ENCODE peak calls at places on chromosome 4, in nine cellular contexts. Z is psoas muscle, O is endothelial cell, D is tibial artery, E is AG09309, N is GM12864, M is HFF-Myc, B is cardiac muscle cell, H is Panc1. X is an unnamed sample.

GRCh38 chr4:108361886-108362285 is 193.2 kb upstream of the LEF1 start:
- DNase-seq in Z (no peak), O (no peak), D (no peak), E (no peak), N (no peak), M (no peak), B (no peak), H (no peak), X (no peak)

GRCh38 chr4:164357957-164358356 is 396.0 kb upstream of the SMIM31 start:
- DNase-seq in Z (no peak), O (no peak), D (no peak), E (no peak), N (no peak), M (no peak), B (no peak), H (no peak), X (no peak)

GRCh38 chr4:186701273-186701672 is 22.4 kb downstream of the FAT1 start:
- DNase-seq in Z (peak), O (no peak), D (peak), E (no peak), N (no peak), M (no peak), B (peak), H (no peak), X (no peak)

GRCh38 chr4:88793473-88793872 is 95.8 kb upstream of the NAP1L5 start:
- DNase-seq in Z (no peak), O (no peak), D (no peak), E (no peak), N (no peak), M (no peak), B (no peak), H (no peak), X (no peak)

GRCh38 chr4:166602068-166602467 is 632.2 kb downstream of the SPOCK3 start:
- DNase-seq in Z (peak), O (no peak), D (no peak), E (no peak), N (no peak), M (no peak), B (no peak), H (no peak), X (no peak)

GRCh38 chr4:156538210-156538609 is 433.4 kb downstream of the PDGFC start:
- DNase-seq in Z (no peak), O (no peak), D (no peak), E (no peak), N (no peak), M (no peak), B (no peak), H (no peak), X (no peak)

GRCh38 chr4:159179310-159179958 is 76.6 kb downstream of the RAPGEF2 start:
- DNase-seq in Z (no peak), O (no peak), D (no peak), E (no peak), N (no peak), M (no peak), B (no peak), H (no peak), X (no peak)

GRCh38 chr4:17260395-17260907 is 251.4 kb downstream of the QDPR start:
- DNase-seq in Z (no peak), O (no peak), D (no peak), E (no peak), N (no peak), M (no peak), B (no peak), H (no peak), X (no peak)

GRCh38 chr4:51885371-51885770 is 42.4 kb downstream of the DCUN1D4 start:
- DNase-seq in Z (no peak), O (peak), D (no peak), E (no peak), N (no peak), M (peak), B (peak), H (no peak), X (no peak)

GRCh38 chr4:31141141-31141811 is 421.1 kb downstream of the PCDH7 start:
- DNase-seq in Z (no peak), O (no peak), D (no peak), E (no peak), N (no peak), M (no peak), B (no peak), H (no peak), X (no peak)

GRCh38 chr4:37903901-37904300 is 13.0 kb downstream of the TBC1D1 start:
- DNase-seq in Z (no peak), O (no peak), D (no peak), E (no peak), N (no peak), M (no peak), B (no peak), H (no peak), X (no peak)

GRCh38 chr4:17647927-17648326 is 33.5 kb downstream of the MED28 start:
- DNase-seq in Z (no peak), O (no peak), D (no peak), E (no peak), N (no peak), M (no peak), B (no peak), H (no peak), X (no peak)

GRCh38 chr4:87506974-87507701 is 22.0 kb downstream of the SPARCL1 start:
- DNase-seq in Z (no peak), O (no peak), D (no peak), E (peak), N (no peak), M (no peak), B (peak), H (no peak), X (peak)

GRCh38 chr4:142293536-142293935 is 552.6 kb downstream of the INPP4B start:
- DNase-seq in Z (no peak), O (no peak), D (no peak), E (no peak), N (no peak), M (no peak), B (peak), H (no peak), X (no peak)

GRCh38 chr4:7828926-7829325 is 110.7 kb downstream of the AFAP1 start:
- DNase-seq in Z (no peak), O (no peak), D (no peak), E (peak), N (no peak), M (no peak), B (peak), H (no peak), X (no peak)

GRCh38 chr4:48112017-48112667 is 21.9 kb downstream of the TXK start:
- DNase-seq in Z (no peak), O (no peak), D (no peak), E (no peak), N (no peak), M (no peak), B (no peak), H (no peak), X (no peak)

GRCh38 chr4:1172971-1173757 is 781 bp upstream of the SPON2 start:
- DNase-seq in Z (peak), O (no peak), D (peak), E (peak), N (no peak), M (no peak), B (peak), H (no peak), X (peak)

GRCh38 chr4:17811078-17811603 is 362 bp downstream of the NCAPG start:
- DNase-seq in Z (peak), O (no peak), D (no peak), E (no peak), N (no peak), M (no peak), B (no peak), H (no peak), X (no peak)

GRCh38 chr4:39609454-39609911 is 29.2 kb downstream of the SMIM14 start:
- DNase-seq in Z (no peak), O (no peak), D (no peak), E (no peak), N (peak), M (no peak), B (no peak), H (no peak), X (no peak)

GRCh38 chr4:38092701-38093100 is 132.5 kb downstream of the PTTG2 start:
- DNase-seq in Z (no peak), O (no peak), D (no peak), E (no peak), N (no peak), M (no peak), B (peak), H (no peak), X (no peak)

GRCh38 chr4:17155486-17155885 is 257.0 kb upstream of the LDB2 start:
- DNase-seq in Z (no peak), O (no peak), D (no peak), E (no peak), N (no peak), M (no peak), B (peak), H (no peak), X (no peak)

GRCh38 chr4:128600996-128601857 is 208.3 kb upstream of the JADE1 start:
- DNase-seq in Z (peak), O (no peak), D (peak), E (peak), N (no peak), M (peak), B (peak), H (peak), X (peak)

GRCh38 chr4:5812506-5813229 is 80.2 kb downstream of the CRMP1 start:
- DNase-seq in Z (no peak), O (peak), D (peak), E (peak), N (peak), M (peak), B (peak), H (no peak), X (peak)

GRCh38 chr4:169115897-169116254 is 105.8 kb upstream of the CBR4 start:
- DNase-seq in Z (no peak), O (no peak), D (no peak), E (peak), N (no peak), M (peak), B (peak), H (peak), X (peak)
- TF ChIP-seq CTCF in Z (no peak), O (no peak), D (no peak), E (peak), N (no peak), M (peak), B (peak), H (no peak), X (peak)

GRCh38 chr4:60746172-60746571 is 454.0 kb upstream of the ADGRL3 start:
- DNase-seq in Z (no peak), O (no peak), D (no peak), E (no peak), N (no peak), M (no peak), B (no peak), H (no peak), X (no peak)

GRCh38 chr4:60743654-60744053 is 456.5 kb upstream of the ADGRL3 start:
- DNase-seq in Z (no peak), O (no peak), D (no peak), E (no peak), N (no peak), M (no peak), B (no peak), H (no peak), X (no peak)

DNA sequence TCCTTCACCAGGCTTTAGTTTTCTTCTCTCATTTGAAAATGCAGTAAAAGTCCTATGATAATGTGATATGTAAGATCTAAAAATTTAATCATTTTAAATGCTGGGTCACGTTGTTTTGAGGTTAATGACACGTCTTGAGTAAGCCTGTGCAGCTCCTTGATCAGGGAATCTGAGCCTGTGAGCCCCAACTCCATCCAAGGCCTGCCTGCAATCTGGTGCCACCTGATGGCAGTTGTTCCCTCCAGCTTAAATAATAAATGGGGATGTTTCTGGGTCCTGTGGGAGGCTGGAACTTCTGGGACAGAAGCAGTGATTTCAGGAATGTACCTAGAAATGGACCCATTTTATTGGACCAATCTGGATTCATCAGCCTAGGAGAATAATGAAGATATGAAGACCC is 455.4 kb upstream of the ADGRL3 start:
- DNase-seq in Z (no peak), O (no peak), D (no peak), E (no peak), N (no peak), M (no peak), B (peak), H (no peak), X (no peak)
- TF ChIP-seq CTCF in Z (no peak), O (no peak), D (no peak), E (peak), N (no peak), M (no peak), B (peak), H (no peak), X (no peak)

GRCh38 chr4:13645075-13645474 is 17.6 kb upstream of the BOD1L1 start:
- DNase-seq in Z (no peak), O (no peak), D (no peak), E (no peak), N (no peak), M (no peak), B (no peak), H (no peak), X (no peak)
- TF ChIP-seq CTCF in Z (no peak), O (no peak), D (no peak), E (no peak), N (peak), M (peak), B (peak), H (peak), X (no peak)

GRCh38 chr4:28378109-28378830 is 1517.6 kb downstream of the STIM2 start:
- DNase-seq in Z (no peak), O (no peak), D (no peak), E (no peak), N (no peak), M (no peak), B (no peak), H (no peak), X (no peak)
- TF ChIP-seq CTCF in Z (no peak), O (no peak), D (no peak), E (peak), N (no peak), M (peak), B (no peak), H (no peak), X (peak)

GRCh38 chr4:105146286-105147219 is at the start of gene TET2:
- DNase-seq in Z (peak), O (peak), D (peak), E (peak), N (peak), M (peak), B (peak), H (peak), X (no peak)
- TF ChIP-seq CTCF in Z (no peak), O (no peak), D (no peak), E (no peak), N (peak), M (no peak), B (no peak), H (no peak), X (no peak)

GRCh38 chr4:176150283-176150682 is 45.1 kb downstream of the SPATA4 start:
- DNase-seq in Z (no peak), O (no peak), D (no peak), E (peak), N (no peak), M (peak), B (peak), H (no peak), X (peak)
- TF ChIP-seq CTCF in Z (peak), O (no peak), D (peak), E (peak), N (no peak), M (no peak), B (no peak), H (peak), X (peak)

DNA sequence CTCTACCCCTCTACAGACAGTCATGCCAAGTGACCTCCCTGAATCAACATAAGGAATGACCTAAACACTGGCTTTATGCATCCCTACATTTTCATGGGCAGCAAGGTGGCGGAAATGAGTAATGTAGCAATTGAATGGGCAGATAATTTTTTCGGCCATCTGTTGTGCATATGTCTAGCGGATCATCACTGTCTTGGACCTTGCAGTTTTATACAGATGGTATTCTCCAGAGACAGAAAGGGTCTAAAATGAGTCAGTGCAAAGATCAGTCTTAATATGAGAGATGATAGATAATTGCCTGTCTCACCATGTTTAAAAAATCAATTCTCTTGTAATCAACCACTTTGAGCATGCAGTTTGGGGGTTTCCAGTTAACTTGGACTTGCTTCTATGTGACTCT is 177.3 kb upstream of the DKK2 start:
- DNase-seq in Z (no peak), O (no peak), D (no peak), E (no peak), N (no peak), M (peak), B (no peak), H (no peak), X (no peak)
- TF ChIP-seq CTCF in Z (no peak), O (no peak), D (no peak), E (no peak), N (no peak), M (peak), B (no peak), H (no peak), X (no peak)